ENCODE peak calls at places on chromosomes 3 and 15, in four cellular contexts. Y is K562, X is HCT116, D is HepG2. V is an unnamed sample.

GRCh38 chr15:41544650-41545015 is 576 bp upstream of the RPAP1 start:
- DNase-seq in Y (no peak), X (no peak), D (no peak), V (no peak)

GRCh38 chr15:55685292-55685691 is 57.7 kb downstream of the PRTG start:
- DNase-seq in Y (no peak), X (no peak), D (no peak), V (no peak)

GRCh38 chr3:155664922-155665695 is 79.8 kb downstream of the PLCH1 start:
- DNase-seq in Y (no peak), X (peak; percentile 38), D (peak; percentile 65), V (no peak)

GRCh38 chr15:20645956-20646355 is 104.4 kb upstream of the GOLGA6L6 start:
- DNase-seq in Y (no peak), X (no peak), D (no peak), V (no peak)

GRCh38 chr15:39591141-39591895 is 10.4 kb downstream of the THBS1 start:
- DNase-seq in Y (no peak), X (no peak), D (no peak), V (no peak)

GRCh38 chr3:157442729-157443128 is 6.1 kb downstream of the PTX3 start:
- DNase-seq in Y (no peak), X (no peak), D (no peak), V (no peak)

GRCh38 chr3:191901746-191902145 is 440.8 kb downstream of the PYDC2 start:
- DNase-seq in Y (no peak), X (no peak), D (no peak), V (no peak)

GRCh38 chr3:53941174-53941573 is 49.5 kb upstream of the SELENOK start:
- DNase-seq in Y (no peak), X (no peak), D (no peak), V (no peak)

GRCh38 chr3:64530434-64531049 is 157.3 kb downstream of the ADAMTS9 start:
- DNase-seq in Y (peak; percentile 49), X (peak; percentile 21), D (peak; percentile 18), V (peak; percentile 10)

GRCh38 chr3:50226888-50227389 is 9.1 kb upstream of the GNAI2 start:
- DNase-seq in Y (no peak), X (peak; percentile 33), D (no peak), V (no peak)

GRCh38 chr3:128094295-128095151 is 29.1 kb downstream of the RUVBL1 start:
- DNase-seq in Y (no peak), X (no peak), D (peak; percentile 48), V (no peak)

GRCh38 chr15:90191795-90192494 is 9.2 kb upstream of the SEMA4B start:
- DNase-seq in Y (peak; percentile 80), X (peak; percentile 16), D (peak; percentile 90), V (no peak)

DNA sequence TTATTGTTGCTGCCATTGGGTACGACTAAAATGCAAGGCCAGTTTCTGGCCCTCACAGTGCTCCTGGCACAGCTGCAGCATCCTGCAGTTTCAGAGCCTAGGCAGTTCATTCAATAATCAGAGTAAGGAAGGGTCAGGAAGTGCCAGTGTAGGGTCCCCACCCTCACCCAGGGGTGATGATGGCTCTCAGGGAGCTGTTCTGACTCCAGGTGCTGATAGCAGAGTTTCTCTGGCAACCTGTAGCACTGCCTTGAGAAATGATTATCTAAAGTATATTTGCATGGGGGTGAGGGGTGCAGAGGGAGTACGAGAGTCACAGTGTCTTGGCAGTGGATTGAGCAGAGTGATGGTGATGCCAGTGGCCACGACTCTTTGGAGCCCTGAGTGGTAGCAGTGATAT is 15.5 kb upstream of the IL16 start:
- DNase-seq in Y (no peak), X (no peak), D (no peak), V (no peak)
- TF ChIP-seq REST in Y (no peak), X (no peak), D (no peak), V (no peak)

DNA sequence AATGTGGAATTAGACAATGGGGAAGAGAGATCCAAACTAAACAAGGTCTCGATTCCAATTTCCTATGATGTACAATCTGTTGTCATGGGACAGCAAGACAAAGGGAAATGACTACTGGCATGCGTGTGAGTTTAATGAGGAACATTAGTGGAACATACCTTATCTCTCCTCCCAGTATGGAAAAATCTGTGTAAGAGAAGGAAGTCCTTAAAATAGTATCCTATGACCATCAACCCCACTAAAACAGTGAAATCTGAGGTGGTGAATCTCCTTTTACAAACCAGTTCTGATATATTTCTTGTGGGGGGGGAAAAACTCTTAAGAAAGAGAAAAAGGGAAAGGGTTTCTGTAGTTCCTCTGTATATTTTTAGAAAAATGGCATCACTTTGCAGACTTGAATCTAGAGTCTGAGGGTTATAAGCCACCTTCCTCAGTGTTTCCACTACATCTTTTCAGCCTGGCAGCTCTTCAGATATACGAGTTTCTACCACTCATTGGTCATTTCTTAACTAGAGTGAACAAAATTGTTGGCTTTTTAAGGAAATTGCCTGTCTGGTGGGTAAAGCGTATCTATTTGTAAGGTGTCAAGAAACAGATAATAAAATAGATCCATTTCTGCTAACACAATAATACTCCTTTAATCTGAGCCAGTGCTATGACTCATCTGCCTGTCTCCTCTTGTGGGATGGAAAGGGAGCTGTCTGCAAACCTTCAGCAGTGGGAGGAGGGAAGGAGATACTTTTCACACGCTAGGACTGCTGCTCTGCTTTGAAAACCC is 3.0 kb upstream of the TNFAIP8L3 start:
- DNase-seq in Y (no peak), X (no peak), D (peak; percentile 19), V (no peak)
- TF ChIP-seq TCF7L2 in Y (no peak), X (no peak), D (no peak), V (no peak)

GRCh38 chr3:84974347-84974746 is 15.6 kb downstream of the CADM2 start:
- DNase-seq in Y (no peak), X (no peak), D (peak; percentile 15), V (no peak)
- TF ChIP-seq CTCF in Y (no peak), X (no peak), D (peak; percentile 39), V (no peak)

GRCh38 chr3:175246234-175246633 is 387.1 kb downstream of the NAALADL2 start:
- DNase-seq in Y (no peak), X (no peak), D (no peak), V (no peak)
- TF ChIP-seq REST in Y (no peak), X (no peak), D (no peak), V (no peak)

GRCh38 chr3:178618197-178618596 is 82.0 kb downstream of the KCNMB2 start:
- DNase-seq in Y (no peak), X (no peak), D (no peak), V (no peak)
- TF ChIP-seq TCF7L2 in Y (no peak), X (no peak), D (no peak), V (no peak)

GRCh38 chr3:119297169-119297568 is 3.0 kb downstream of the ARHGAP31 start:
- DNase-seq in Y (no peak), X (no peak), D (no peak), V (no peak)
- TF ChIP-seq CTCF in Y (no peak), X (no peak), D (no peak), V (no peak)

DNA sequence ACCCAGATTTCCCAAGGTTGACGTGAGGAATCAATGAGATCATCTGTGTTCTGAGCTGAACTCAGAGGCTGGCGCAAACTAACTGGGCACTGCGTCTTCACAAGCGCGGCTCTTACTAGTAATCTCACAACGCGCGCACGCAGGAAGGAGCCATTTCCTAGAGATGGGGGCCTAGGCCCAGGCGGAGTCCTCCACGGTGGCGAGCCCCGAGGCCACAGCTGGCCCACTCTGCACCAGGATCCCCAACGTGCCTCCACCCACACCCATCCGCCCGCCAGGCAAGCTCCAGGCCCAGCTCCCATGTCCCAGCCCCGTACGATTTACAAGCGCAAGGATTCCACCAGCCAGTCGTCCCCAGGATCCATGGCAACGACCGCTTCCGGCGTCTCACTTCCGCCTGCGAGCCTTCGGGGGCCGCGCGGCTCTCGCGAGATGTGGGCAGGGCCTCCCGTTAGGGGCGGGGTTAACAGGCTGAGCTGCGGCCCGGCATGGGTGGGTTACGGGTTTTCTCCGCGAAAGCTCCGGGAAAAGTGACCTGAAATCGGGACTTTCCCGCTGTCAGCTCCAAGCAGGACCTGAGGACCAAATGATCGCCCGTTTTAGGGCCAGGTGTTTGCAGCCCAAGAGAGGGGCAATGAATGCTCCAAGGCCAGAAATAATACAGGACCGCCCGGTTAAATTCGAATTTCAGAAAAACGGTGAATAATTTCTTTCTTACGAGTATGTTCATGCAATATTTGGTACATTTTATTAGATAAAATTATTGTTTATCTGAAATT is at the start of gene WDR73:
- DNase-seq in Y (peak; percentile 97), X (peak; percentile 87), D (peak; percentile 89), V (peak; percentile 57)
- TF ChIP-seq REST in Y (no peak), X (no peak), D (no peak), V (no peak)

GRCh38 chr3:103173940-103174339 is 739.1 kb downstream of the ZPLD1 start:
- DNase-seq in Y (no peak), X (no peak), D (no peak), V (no peak)

GRCh38 chr3:103169289-103169688 is 734.5 kb downstream of the ZPLD1 start:
- DNase-seq in Y (no peak), X (no peak), D (no peak), V (no peak)

GRCh38 chr3:103167850-103168249 is 733.0 kb downstream of the ZPLD1 start:
- DNase-seq in Y (no peak), X (no peak), D (no peak), V (no peak)

GRCh38 chr3:103166890-103167289 is 732.1 kb downstream of the ZPLD1 start:
- DNase-seq in Y (no peak), X (no peak), D (no peak), V (no peak)

DNA sequence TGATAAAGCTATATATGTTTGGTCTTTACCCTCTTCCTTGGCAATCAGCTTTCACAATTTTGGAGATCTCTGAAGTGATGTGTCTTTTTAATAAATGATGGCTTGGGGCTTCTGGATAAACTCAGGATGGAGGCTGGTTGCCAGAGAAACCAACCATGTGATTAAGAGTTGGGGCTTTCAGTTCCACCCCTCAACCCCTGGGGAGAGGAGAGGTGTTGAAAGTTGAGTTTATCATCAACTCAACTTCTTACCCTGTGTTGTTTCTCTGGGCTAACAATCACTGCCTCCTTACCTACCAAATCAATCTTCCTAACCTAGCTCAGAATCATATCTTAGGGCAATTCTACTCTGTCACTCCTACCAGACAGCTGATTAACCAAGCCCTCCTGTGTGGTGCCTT is 735.8 kb downstream of the ZPLD1 start:
- DNase-seq in Y (no peak), X (no peak), D (no peak), V (no peak)
- TF ChIP-seq TCF7L2 in Y (no peak), X (no peak), D (no peak), V (no peak)